ENCODE peak calls at places on chromosomes 7 and 10, in four cellular contexts. J is NCI-H187 treated with DMSO at 0.1 percent for 48 hours, W is T follicular helper cell, H is GF-D8. Y is an unnamed sample.
A peak's percentile ranks its signal among the peaks of the same experiment; 100 is the strongest.

GRCh38 chr7:30548762-30549344 is 44.2 kb upstream of the GGCT start:
- DNase-seq in H (peak; percentile 11), J (no peak), W (peak; percentile 21), Y (peak; percentile 71)

GRCh38 chr7:88111136-88111748 is 108.6 kb downstream of the SRI start:
- DNase-seq in H (peak; percentile 33), J (no peak), W (no peak), Y (no peak)

GRCh38 chr7:157515342-157516041 is 178.7 kb downstream of the DNAJB6 start:
- DNase-seq in J (no peak), H (no peak), W (no peak), Y (peak; percentile 37)

GRCh38 chr10:44742169-44742732 is 168.9 kb upstream of the TMEM72 start:
- DNase-seq in H (no peak), W (no peak), J (no peak), Y (no peak)

GRCh38 chr10:80537705-80538480 is at the start of gene SH2D4B:
- DNase-seq in H (no peak), J (no peak), W (no peak), Y (peak; percentile 55)

GRCh38 chr10:94123253-94123995 is 129.7 kb downstream of the PLCE1 start:
- DNase-seq in J (no peak), H (no peak), W (no peak), Y (no peak)

GRCh38 chr10:58513189-58514101 is 773 bp downstream of the BICC1 start:
- DNase-seq in H (no peak), J (no peak), W (no peak), Y (peak; percentile 89)

GRCh38 chr10:124001391-124002260 is 91.8 kb downstream of the CHST15 start:
- DNase-seq in H (no peak), W (no peak), J (no peak), Y (peak; percentile 57)

GRCh38 chr10:106711313-106711906 is 453.1 kb downstream of the SORCS1 start:
- DNase-seq in J (no peak), H (no peak), W (no peak), Y (no peak)

GRCh38 chr10:72116372-72116771 is 28.0 kb upstream of the SPOCK2 start:
- DNase-seq in W (no peak), H (no peak), J (no peak), Y (no peak)

GRCh38 chr7:29865526-29865925 is 59.2 kb downstream of the WIPF3 start:
- DNase-seq in H (no peak), J (no peak), W (no peak), Y (no peak)

GRCh38 chr10:70906953-70907618 is 18.7 kb upstream of the PCBD1 start:
- DNase-seq in W (no peak), H (no peak), J (no peak), Y (peak; percentile 39)

GRCh38 chr10:58637372-58637771 is 124.7 kb downstream of the BICC1 start:
- DNase-seq in H (no peak), W (no peak), J (no peak), Y (no peak)

GRCh38 chr10:95247200-95247880 is 43.5 kb downstream of the PDLIM1 start:
- DNase-seq in W (no peak), H (no peak), J (no peak), Y (no peak)

GRCh38 chr7:155865830-155866545 is 53.7 kb upstream of the SHH start:
- DNase-seq in H (no peak), J (no peak), W (no peak), Y (peak; percentile 42)

GRCh38 chr10:68725016-68725415 is 4.0 kb downstream of the CCAR1 start:
- DNase-seq in H (no peak), J (no peak), W (no peak), Y (no peak)

GRCh38 chr7:148483515-148483914 is 107.1 kb upstream of the C7orf33 start:
- DNase-seq in W (no peak), J (no peak), H (no peak), Y (no peak)

GRCh38 chr7:16636533-16637173 is 8.9 kb downstream of the ANKMY2 start:
- DNase-seq in W (no peak), J (no peak), H (no peak), Y (no peak)

GRCh38 chr7:88638583-88638982 is 120.9 kb upstream of the ZNF804B start:
- DNase-seq in W (no peak), J (no peak), H (no peak), Y (no peak)

GRCh38 chr7:26365077-26365896 is 73.6 kb downstream of the SNX10 start:
- DNase-seq in W (peak; percentile 31), J (peak; percentile 68), H (peak; percentile 71), Y (no peak)

GRCh38 chr7:19024261-19024660 is 93.2 kb downstream of the TWIST1 start:
- DNase-seq in H (no peak), W (no peak), J (no peak), Y (no peak)

GRCh38 chr7:151631149-151631967 is 111.7 kb upstream of the RHEB start:
- DNase-seq in W (peak; percentile 8), J (no peak), H (no peak), Y (peak; percentile 73)

GRCh38 chr7:70405241-70405640 is 726.7 kb upstream of the GALNT17 start:
- DNase-seq in J (no peak), W (no peak), H (no peak), Y (no peak)